ENCODE peak calls at places on chromosomes 7 and 10, in four cellular contexts. V is IMR-90, M is K562, P is endothelial cell of umbilical vein. I is an unnamed sample.

GRCh38 chr10:59361659-59362183 is 628 bp downstream of the FAM13C start:
- DNase-seq in V (peak; percentile 4), M (no peak), P (no peak), I (no peak)

GRCh38 chr7:116953727-116954442 is 584 bp downstream of the ST7 start:
- DNase-seq in V (peak; percentile 88), M (peak; percentile 84), P (peak; percentile 80), I (no peak)

GRCh38 chr10:69375307-69376151 is 41.2 kb downstream of the TACR2 start:
- DNase-seq in M (peak; percentile 59), V (no peak), P (no peak), I (no peak)

GRCh38 chr10:71063431-71063830 is 148.9 kb upstream of the UNC5B start:
- DNase-seq in P (no peak), M (no peak), V (no peak), I (no peak)

GRCh38 chr10:86929445-86929844 is 28.0 kb downstream of the MMRN2 start:
- DNase-seq in M (no peak), V (no peak), P (no peak), I (no peak)

GRCh38 chr10:4770766-4771553 is 55.0 kb upstream of the AKR1E2 start:
- DNase-seq in P (peak; percentile 97), M (no peak), V (peak; percentile 98), I (no peak)

GRCh38 chr7:78607099-78607498 is 808.5 kb downstream of the PHTF2 start:
- DNase-seq in M (no peak), V (no peak), P (no peak), I (no peak)

GRCh38 chr7:155223503-155223902 is 74.2 kb upstream of the INSIG1 start:
- DNase-seq in M (no peak), V (no peak), P (no peak), I (no peak)

GRCh38 chr10:47257396-47258120 is 42.4 kb upstream of the GDF10 start:
- DNase-seq in M (no peak), V (peak; percentile 65), P (no peak), I (peak; percentile 16)

GRCh38 chr10:125120046-125120710 is 40.2 kb downstream of the CTBP2 start:
- DNase-seq in P (no peak), M (no peak), V (peak; percentile 54), I (no peak)

GRCh38 chr10:78742730-78743615 is 325.8 kb upstream of the ZMIZ1 start:
- DNase-seq in M (no peak), V (no peak), P (no peak), I (no peak)

GRCh38 chr10:618229-618989 is 71.1 kb downstream of the DIP2C start:
- DNase-seq in V (no peak), M (no peak), P (no peak), I (no peak)

GRCh38 chr10:33706746-33707145 is 372.3 kb upstream of the NRP1 start:
- DNase-seq in M (no peak), P (no peak), V (peak; percentile 28), I (no peak)

GRCh38 chr10:132299381-132300336 is 8.1 kb downstream of the STK32C start:
- DNase-seq in P (no peak), V (no peak), M (no peak), I (no peak)

GRCh38 chr10:91163709-91164474 is 56.6 kb upstream of the PCGF5 start:
- DNase-seq in M (peak; percentile 54), V (peak; percentile 93), P (peak; percentile 68), I (no peak)

GRCh38 chr7:34175837-34176236 is 270.5 kb downstream of the BMPER start:
- DNase-seq in M (no peak), V (no peak), P (no peak), I (no peak)

GRCh38 chr10:85400981-85401695 is 965.5 kb downstream of the GRID1 start:
- DNase-seq in V (no peak), P (no peak), M (no peak), I (no peak)

GRCh38 chr10:7185367-7185690 is 225.5 kb downstream of the SFMBT2 start:
- DNase-seq in V (no peak), P (no peak), M (no peak), I (no peak)

GRCh38 chr7:20514364-20514763 is 101.1 kb upstream of the ABCB5 start:
- DNase-seq in M (no peak), P (peak; percentile 98), V (no peak), I (peak; percentile 2)

GRCh38 chr10:1375805-1376170 is 319.6 kb downstream of the WDR37 start:
- DNase-seq in M (no peak), V (no peak), P (no peak), I (no peak)

DNA sequence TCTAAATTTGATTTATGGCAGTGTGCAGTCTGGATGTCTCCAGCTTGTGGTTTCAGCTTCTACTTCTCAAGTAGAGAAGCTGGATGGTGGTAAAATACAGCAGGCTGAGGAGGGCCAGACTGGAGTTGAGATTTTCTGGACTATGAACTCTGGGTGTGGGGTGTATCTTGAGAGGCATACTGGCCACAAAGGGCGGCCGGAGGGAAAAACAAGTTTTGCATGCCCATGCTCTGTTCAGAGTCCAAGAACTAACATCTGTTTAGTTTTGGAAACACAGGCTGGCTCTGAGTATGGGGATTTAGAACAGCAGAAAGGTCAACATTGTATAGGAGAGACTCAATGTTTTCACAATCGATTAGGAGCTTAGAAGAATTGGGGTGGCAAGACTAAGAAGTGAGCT is 593.0 kb downstream of the CNTNAP2 start:
- DNase-seq in V (no peak), M (no peak), P (no peak), I (no peak)
- TF ChIP-seq FOS in V (no peak), M (no peak), P (no peak), I (no peak)

GRCh38 chr7:22576941-22577927 is 77.2 kb upstream of the STEAP1B start:
- DNase-seq in M (no peak), V (peak; percentile 98), P (peak; percentile 94), I (no peak)
- TF ChIP-seq FOS in M (no peak), V (peak; percentile 15), P (no peak), I (no peak)

DNA sequence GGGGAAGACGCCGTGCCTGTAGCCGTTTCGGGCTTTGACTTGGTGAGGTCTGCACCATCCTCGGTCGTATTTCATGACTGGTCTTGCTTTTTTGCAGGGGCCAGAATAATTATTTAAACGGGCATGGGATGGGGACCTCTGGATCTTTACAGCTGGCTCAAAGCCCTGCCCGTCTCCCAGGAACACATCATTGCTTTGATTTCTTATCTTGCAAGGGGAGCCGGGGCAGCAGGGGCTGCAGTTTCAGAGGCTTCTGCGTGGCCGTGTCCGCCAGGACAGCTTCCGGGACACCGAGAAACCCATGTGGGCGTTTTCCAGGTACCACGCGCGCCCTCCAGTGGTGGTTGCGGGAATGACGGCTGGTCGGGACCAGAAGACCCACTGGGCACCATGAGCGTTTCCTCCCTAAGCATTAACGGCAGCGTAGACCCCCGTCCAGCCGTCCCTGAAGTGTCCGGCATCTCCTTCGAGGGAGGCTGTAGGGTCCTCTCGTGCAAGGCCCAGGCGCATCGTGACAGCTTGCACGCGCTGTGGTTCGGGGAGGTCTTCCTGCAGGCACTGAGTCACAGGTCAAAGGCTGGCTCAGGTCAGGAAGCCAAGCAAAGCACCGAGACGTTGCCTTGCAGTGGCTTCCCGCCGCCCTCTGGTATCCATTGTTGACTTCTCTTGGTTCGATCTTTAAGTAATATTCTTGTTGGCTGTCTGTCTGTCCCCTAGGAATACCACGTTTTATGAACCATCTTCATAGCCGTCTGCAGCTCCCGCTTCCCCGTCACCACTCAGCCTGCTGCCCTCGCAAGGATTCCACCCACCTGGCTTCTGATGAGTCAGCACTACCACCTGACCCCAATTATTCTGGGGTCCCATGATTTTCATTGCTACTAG is 16.2 kb upstream of the ZFAND2A start:
- DNase-seq in P (peak; percentile 80), M (peak; percentile 81), V (peak; percentile 52), I (peak; percentile 26)
- TF ChIP-seq FOS in P (peak; percentile 65), M (no peak), V (no peak), I (no peak)

GRCh38 chr10:63206576-63206975 is 73.4 kb downstream of the NRBF2 start:
- DNase-seq in P (no peak), M (no peak), V (peak; percentile 20), I (no peak)

GRCh38 chr10:63209703-63210102 is 76.6 kb downstream of the NRBF2 start:
- DNase-seq in V (peak; percentile 49), P (no peak), M (no peak), I (no peak)

GRCh38 chr10:63204667-63205391 is 71.7 kb downstream of the NRBF2 start:
- DNase-seq in P (no peak), M (no peak), V (no peak), I (no peak)

GRCh38 chr10:63208981-63209380 is 75.9 kb downstream of the NRBF2 start:
- DNase-seq in V (peak; percentile 75), M (no peak), P (peak; percentile 73), I (no peak)

DNA sequence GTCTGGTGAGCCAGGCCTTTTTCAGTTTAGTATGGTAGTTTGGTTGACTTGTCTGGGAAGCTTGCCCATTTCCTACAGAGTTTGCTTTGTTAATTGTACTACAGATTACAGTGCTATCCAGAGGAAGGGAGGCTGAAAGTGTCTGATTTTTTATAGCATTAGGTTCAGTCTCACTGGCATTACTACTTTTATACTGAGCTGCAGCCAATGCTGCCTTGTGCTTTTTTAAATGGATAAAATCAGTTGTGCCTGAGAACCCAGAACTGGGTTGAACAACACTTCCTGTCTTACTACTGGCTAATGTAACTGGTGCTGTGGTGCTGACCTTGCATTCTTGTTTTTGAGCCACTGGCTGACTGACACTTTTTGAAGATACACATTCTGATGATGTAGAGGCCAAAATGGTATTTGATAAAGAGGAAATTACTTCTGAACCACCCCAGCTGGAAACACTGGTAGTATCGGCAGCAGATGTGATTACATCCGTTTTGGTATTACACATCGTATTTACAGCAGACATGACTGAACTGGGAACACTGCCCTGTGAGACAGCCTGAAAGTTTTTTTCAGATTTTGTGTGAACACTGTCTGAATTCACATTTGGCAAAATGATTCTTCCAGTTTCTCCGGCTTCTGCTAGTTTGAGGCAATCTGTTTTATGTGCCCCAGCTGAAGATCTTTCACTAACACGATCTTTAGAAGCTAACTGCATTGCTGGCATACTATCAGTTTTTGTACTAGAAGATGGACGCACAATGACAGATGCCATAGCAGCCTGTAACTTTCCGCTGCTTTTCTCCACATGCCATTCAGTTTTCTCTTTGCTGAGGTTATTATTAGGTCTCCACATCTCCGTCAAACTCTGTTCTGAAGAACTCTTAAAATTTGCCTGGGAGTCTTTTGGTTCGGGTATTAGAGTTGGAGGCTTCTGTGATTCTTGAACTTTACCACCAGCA is 74.1 kb downstream of the NRBF2 start:
- DNase-seq in V (peak; percentile 94), M (no peak), P (peak; percentile 96), I (peak; percentile 36)
- TF ChIP-seq FOS in V (no peak), M (no peak), P (peak; percentile 18), I (no peak)

DNA sequence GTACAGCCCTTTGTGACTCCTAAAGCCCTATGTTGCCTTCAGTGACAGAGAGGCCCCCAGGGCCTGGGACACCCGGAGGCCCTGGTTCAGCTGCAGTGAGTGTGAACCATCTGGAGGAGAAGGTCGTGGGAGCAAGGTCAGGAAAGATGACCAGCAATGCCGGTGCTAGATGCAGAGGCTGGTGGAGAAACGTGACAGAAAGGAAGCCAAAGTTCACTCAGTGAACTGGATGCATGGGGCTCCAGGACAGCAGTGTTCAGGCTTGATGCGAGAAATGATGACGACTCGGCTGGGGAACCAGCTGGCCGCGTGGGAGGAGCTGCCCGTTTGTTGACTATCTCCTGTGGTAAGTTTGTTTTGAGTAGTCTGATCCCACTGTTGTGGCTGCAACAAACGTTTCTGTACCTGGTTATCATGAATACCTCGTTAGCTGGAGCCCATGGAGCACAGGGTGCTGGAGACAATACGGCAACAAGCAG is 54.1 kb upstream of the MKRN1 start:
- DNase-seq in M (peak; percentile 37), V (peak; percentile 29), P (no peak), I (no peak)
- TF ChIP-seq FOS in M (no peak), V (no peak), P (no peak), I (no peak)

GRCh38 chr7:42572046-42572445 is 335.0 kb upstream of the GLI3 start:
- DNase-seq in P (no peak), M (no peak), V (no peak), I (no peak)
- TF ChIP-seq FOS in P (no peak), M (no peak), V (no peak), I (no peak)

I was measured in GM12878.